ENCODE peak calls at places on chromosomes 7 and 10, in four cellular contexts. One of them, this sample, is unnamed.

GRCh38 chr7:24862461-24862860 is 105.2 kb upstream of the GSDME start:
- DNase-seq in Daoy: no peak
- DNase-seq in CD8-positive, alpha-beta T cell: no peak
- DNase-seq in ACHN: no peak
- DNase-seq in this sample: no peak

GRCh38 chr10:28663576-28664368 is 13.5 kb upstream of the BAMBI start:
- DNase-seq in Daoy: peak; percentile 77
- DNase-seq in CD8-positive, alpha-beta T cell: peak; percentile 74
- DNase-seq in ACHN: peak; percentile 78
- DNase-seq in this sample: peak; percentile 89

GRCh38 chr10:73956476-73957338 is 41.2 kb upstream of the VCL start:
- DNase-seq in Daoy: peak; percentile 57
- DNase-seq in CD8-positive, alpha-beta T cell: no peak
- DNase-seq in ACHN: peak; percentile 53
- DNase-seq in this sample: no peak

GRCh38 chr7:106166651-106167342 is 54.7 kb upstream of the SYPL1 start:
- DNase-seq in Daoy: peak; percentile 75
- DNase-seq in CD8-positive, alpha-beta T cell: no peak
- DNase-seq in ACHN: peak; percentile 84
- DNase-seq in this sample: no peak

GRCh38 chr7:348962-349755 is 59.2 kb downstream of the FOXL3 start:
- DNase-seq in Daoy: no peak
- DNase-seq in CD8-positive, alpha-beta T cell: no peak
- DNase-seq in ACHN: no peak
- DNase-seq in this sample: no peak

GRCh38 chr7:156222611-156223010 is 410.3 kb upstream of the SHH start:
- DNase-seq in Daoy: no peak
- DNase-seq in CD8-positive, alpha-beta T cell: peak; percentile 13
- DNase-seq in ACHN: no peak
- DNase-seq in this sample: no peak

GRCh38 chr7:141355057-141355456 is 196.2 kb upstream of the AGK start:
- DNase-seq in Daoy: peak; percentile 59
- DNase-seq in CD8-positive, alpha-beta T cell: no peak
- DNase-seq in ACHN: peak; percentile 30
- DNase-seq in this sample: no peak

GRCh38 chr10:34906021-34906965 is 91.2 kb upstream of the PARD3 start:
- DNase-seq in Daoy: no peak
- DNase-seq in CD8-positive, alpha-beta T cell: no peak
- DNase-seq in ACHN: no peak
- DNase-seq in this sample: peak; percentile 55

GRCh38 chr10:110226926-110227641 is 19.7 kb downstream of the MXI1 start:
- DNase-seq in Daoy: peak; percentile 47
- DNase-seq in CD8-positive, alpha-beta T cell: peak; percentile 78
- DNase-seq in ACHN: peak; percentile 72
- DNase-seq in this sample: peak; percentile 85

GRCh38 chr7:73865738-73866445 is 4.9 kb downstream of the TMEM270 start:
- DNase-seq in Daoy: peak; percentile 72
- DNase-seq in CD8-positive, alpha-beta T cell: no peak
- DNase-seq in ACHN: peak; percentile 74
- DNase-seq in this sample: no peak

GRCh38 chr10:104809288-104810090 is 168.4 kb downstream of the SORCS3 start:
- DNase-seq in Daoy: no peak
- DNase-seq in CD8-positive, alpha-beta T cell: no peak
- DNase-seq in ACHN: peak; percentile 72
- DNase-seq in this sample: no peak

GRCh38 chr7:79182283-79182682 is 271.2 kb downstream of the MAGI2 start:
- DNase-seq in Daoy: no peak
- DNase-seq in CD8-positive, alpha-beta T cell: no peak
- DNase-seq in ACHN: no peak
- DNase-seq in this sample: no peak

GRCh38 chr10:78408011-78408410 is 374.3 kb downstream of the RPS24 start:
- DNase-seq in Daoy: no peak
- DNase-seq in CD8-positive, alpha-beta T cell: peak; percentile 46
- DNase-seq in ACHN: no peak
- DNase-seq in this sample: peak; percentile 36

GRCh38 chr7:54664235-54665228 is 94.5 kb downstream of the SEC61G start:
- DNase-seq in Daoy: peak; percentile 92
- DNase-seq in CD8-positive, alpha-beta T cell: no peak
- DNase-seq in ACHN: peak; percentile 71
- DNase-seq in this sample: no peak

GRCh38 chr10:131936756-131937155 is 35.9 kb downstream of the PPP2R2D start:
- DNase-seq in Daoy: no peak
- DNase-seq in CD8-positive, alpha-beta T cell: no peak
- DNase-seq in ACHN: no peak
- DNase-seq in this sample: peak; percentile 37

GRCh38 chr7:154503962-154504550 is 451.9 kb downstream of the DPP6 start:
- DNase-seq in Daoy: peak; percentile 14
- DNase-seq in CD8-positive, alpha-beta T cell: no peak
- DNase-seq in ACHN: peak; percentile 66
- DNase-seq in this sample: no peak

GRCh38 chr10:22259280-22259679 is 41.5 kb upstream of the EBLN1 start:
- DNase-seq in Daoy: no peak
- DNase-seq in CD8-positive, alpha-beta T cell: no peak
- DNase-seq in ACHN: peak; percentile 16
- DNase-seq in this sample: no peak

GRCh38 chr7:41268874-41269273 is 434.0 kb downstream of the INHBA start:
- DNase-seq in Daoy: no peak
- DNase-seq in CD8-positive, alpha-beta T cell: no peak
- DNase-seq in ACHN: no peak
- DNase-seq in this sample: no peak

GRCh38 chr10:6601224-6601805 is 21.2 kb upstream of the PRKCQ start:
- DNase-seq in Daoy: no peak
- DNase-seq in CD8-positive, alpha-beta T cell: peak; percentile 65
- DNase-seq in ACHN: no peak
- DNase-seq in this sample: no peak

GRCh38 chr10:103396789-103397087 is 312 bp downstream of the PDCD11 start:
- DNase-seq in Daoy: no peak
- DNase-seq in CD8-positive, alpha-beta T cell: no peak
- DNase-seq in ACHN: no peak
- DNase-seq in this sample: no peak

GRCh38 chr10:66836057-66836456 is 89.8 kb upstream of the LRRTM3 start:
- DNase-seq in Daoy: peak; percentile 23
- DNase-seq in CD8-positive, alpha-beta T cell: no peak
- DNase-seq in ACHN: peak; percentile 88
- DNase-seq in this sample: no peak

GRCh38 chr7:94127026-94127425 is 122.9 kb upstream of the BET1 start:
- DNase-seq in Daoy: no peak
- DNase-seq in CD8-positive, alpha-beta T cell: no peak
- DNase-seq in ACHN: no peak
- DNase-seq in this sample: no peak

GRCh38 chr7:3260425-3260762 is 40.7 kb upstream of the SDK1 start:
- DNase-seq in Daoy: peak; percentile 70
- DNase-seq in CD8-positive, alpha-beta T cell: no peak
- DNase-seq in ACHN: peak; percentile 69
- DNase-seq in this sample: peak; percentile 78

GRCh38 chr7:127730658-127731276 is 78.8 kb downstream of the SND1 start:
- DNase-seq in Daoy: no peak
- DNase-seq in CD8-positive, alpha-beta T cell: no peak
- DNase-seq in ACHN: no peak
- DNase-seq in this sample: no peak

GRCh38 chr10:124864421-124865193 is 63.0 kb downstream of the ABRAXAS2 start:
- DNase-seq in Daoy: peak; percentile 47
- DNase-seq in CD8-positive, alpha-beta T cell: no peak
- DNase-seq in ACHN: no peak
- DNase-seq in this sample: no peak

GRCh38 chr10:121293121-121293520 is 305.1 kb downstream of the FGFR2 start:
- DNase-seq in Daoy: no peak
- DNase-seq in CD8-positive, alpha-beta T cell: no peak
- DNase-seq in ACHN: no peak
- DNase-seq in this sample: no peak

GRCh38 chr10:126738001-126738400 is 67.5 kb upstream of the C10orf90 start:
- DNase-seq in Daoy: no peak
- DNase-seq in CD8-positive, alpha-beta T cell: no peak
- DNase-seq in ACHN: no peak
- DNase-seq in this sample: no peak